ENCODE peak calls at places on chromosomes 1 and 21, in four cellular contexts. G is progenitor cell of endocrine pancreas, Z is SK-N-SH, U is WTC11. C is an unnamed sample.

GRCh38 chr1:199978408-199978940 is 49.0 kb upstream of the NR5A2 start:
- DNase-seq in U (no peak), G (no peak), Z (no peak), C (peak)

GRCh38 chr1:54347955-54348699 is 58.1 kb downstream of the SSBP3 start:
- DNase-seq in U (no peak), Z (no peak), G (no peak), C (no peak)

GRCh38 chr21:33640697-33641338 is 723 bp downstream of the CRYZL1 start:
- DNase-seq in U (no peak), Z (peak), G (no peak), C (peak)

GRCh38 chr1:1916882-1917281 is 1.8 kb downstream of the CALML6 start:
- DNase-seq in Z (no peak), U (no peak), G (no peak), C (peak)

GRCh38 chr1:101165944-101166343 is 70.9 kb upstream of the S1PR1 start:
- DNase-seq in G (no peak), Z (no peak), U (no peak), C (no peak)

GRCh38 chr1:156144747-156145146 is 8.6 kb upstream of the SEMA4A start:
- DNase-seq in Z (no peak), G (no peak), U (no peak), C (no peak)

GRCh38 chr21:15197696-15198095 is 132.9 kb upstream of the NRIP1 start:
- DNase-seq in U (no peak), G (no peak), Z (no peak), C (no peak)

GRCh38 chr1:54456921-54457529 is 50.8 kb upstream of the SSBP3 start:
- DNase-seq in G (no peak), U (no peak), Z (no peak), C (no peak)

GRCh38 chr1:170494369-170494768 is 37.6 kb upstream of the GORAB start:
- DNase-seq in Z (no peak), U (no peak), G (no peak), C (no peak)

GRCh38 chr1:37807220-37807554 is 403 bp upstream of the C1orf122 start:
- DNase-seq in Z (peak), U (no peak), G (no peak), C (no peak)

GRCh38 chr1:37807555-37808368 is at the start of the genes C1orf122 and YRDC:
- DNase-seq in Z (peak), G (peak), U (peak), C (peak)

GRCh38 chr1:37811027-37811655 is 3.1 kb upstream of the YRDC start:
- DNase-seq in U (peak), G (peak), Z (peak), C (peak)

GRCh38 chr1:37809942-37810341 is 1.9 kb upstream of the YRDC start:
- DNase-seq in U (no peak), Z (no peak), G (no peak), C (no peak)

DNA sequence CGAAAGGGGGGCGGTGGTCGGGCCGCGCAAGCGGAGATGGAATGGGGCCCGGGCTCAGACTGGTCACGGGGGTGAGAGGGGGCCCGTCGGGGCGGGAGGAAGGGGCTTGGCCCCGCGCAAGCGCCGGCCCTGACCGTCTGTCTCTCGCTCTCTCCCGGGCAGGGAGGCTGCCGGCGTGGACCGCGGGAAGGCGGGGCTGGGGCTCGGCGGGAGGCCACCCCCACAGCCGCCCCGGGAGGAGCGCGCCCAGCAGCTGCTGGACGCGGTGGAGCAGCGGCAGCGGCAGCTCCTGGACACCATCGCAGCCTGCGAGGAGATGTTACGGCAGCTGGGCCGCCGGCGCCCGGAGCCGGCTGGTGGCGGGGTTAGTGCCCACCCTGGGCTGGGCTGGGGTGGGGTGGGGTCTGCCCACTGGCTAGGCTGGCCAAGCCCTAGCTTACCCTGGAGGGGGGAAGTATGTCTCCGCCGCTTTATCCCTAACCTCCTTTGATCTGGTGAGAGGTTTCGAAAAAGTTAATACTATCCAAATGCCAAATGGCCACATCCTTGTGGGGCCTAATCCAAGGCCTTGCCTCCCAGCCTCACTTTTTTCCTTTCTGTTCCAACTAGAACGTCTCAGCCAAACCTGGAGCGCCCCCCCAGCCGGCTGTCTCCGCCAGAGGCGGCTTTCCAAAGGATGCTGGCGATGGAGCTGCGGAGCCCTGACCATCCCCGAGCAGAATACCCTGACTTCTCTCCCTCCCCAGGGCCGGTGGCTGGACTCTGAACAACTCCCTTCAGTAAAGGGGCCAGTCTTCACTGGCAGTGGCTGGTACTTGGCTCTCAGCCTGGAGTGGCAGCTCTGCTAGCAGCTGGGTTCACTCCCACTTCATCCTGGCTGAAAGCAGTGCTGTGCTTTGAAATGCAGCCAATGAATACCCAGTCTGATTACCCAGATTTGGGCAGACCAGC is 636 bp upstream of the YRDC start:
- DNase-seq in G (peak), U (peak), Z (peak), C (peak)
- TF ChIP-seq CTCF in G (no peak), U (no peak), Z (no peak), C (peak)

GRCh38 chr1:113975211-113975895 is 3.9 kb upstream of the OLFML3 start:
- DNase-seq in G (no peak), Z (no peak), U (no peak), C (no peak)

GRCh38 chr1:113980120-113980519 is 846 bp downstream of the OLFML3 start:
- DNase-seq in U (no peak), Z (no peak), G (no peak), C (peak)

GRCh38 chr1:113972954-113973353 is 6.3 kb upstream of the OLFML3 start:
- DNase-seq in G (no peak), Z (no peak), U (no peak), C (no peak)

GRCh38 chr1:113978863-113979702 is at the start of gene OLFML3:
- DNase-seq in U (peak), G (peak), Z (peak), C (peak)

GRCh38 chr1:113976609-113977278 is 2.5 kb upstream of the OLFML3 start:
- DNase-seq in G (no peak), Z (peak), U (no peak), C (no peak)
- TF ChIP-seq CTCF in G (peak), Z (peak), U (peak), C (peak)

DNA sequence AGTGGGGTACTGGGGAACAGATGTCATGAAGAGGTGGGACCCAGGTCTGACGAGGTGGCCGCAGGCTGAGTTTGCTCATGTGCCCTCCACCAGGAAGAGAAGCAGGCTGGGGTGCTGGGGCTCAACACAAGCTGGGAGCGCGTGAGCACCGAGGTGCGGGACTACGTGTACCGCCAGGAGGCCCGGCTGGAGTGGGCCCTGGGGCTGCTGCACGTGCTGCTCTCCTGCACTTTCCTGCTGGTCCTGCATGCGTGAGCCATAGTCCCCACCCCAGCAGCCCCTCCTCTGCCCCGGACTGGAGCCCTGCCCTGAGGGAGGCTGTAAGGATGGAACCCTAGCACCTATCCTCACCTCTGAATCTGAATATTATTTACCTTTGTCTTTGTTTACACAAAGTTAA is 7.9 kb upstream of the ADAM15 start:
- DNase-seq in G (no peak), Z (no peak), U (no peak), C (no peak)
- TF ChIP-seq CTCF in G (no peak), Z (no peak), U (no peak), C (no peak)

GRCh38 chr1:171741872-171742576 is at the start of gene VAMP4:
- DNase-seq in Z (peak), G (peak), U (peak), C (peak)

GRCh38 chr1:171742577-171742922 is 685 bp upstream of the VAMP4 start:
- DNase-seq in Z (peak), G (no peak), U (peak), C (peak)

GRCh38 chr1:171740356-171740863 is 1.5 kb downstream of the VAMP4 start:
- DNase-seq in Z (no peak), G (no peak), U (no peak), C (no peak)

GRCh38 chr1:171740987-171741871 is 636 bp downstream of the VAMP4 start:
- DNase-seq in G (no peak), U (no peak), Z (peak), C (peak)

GRCh38 chr1:171743014-171743870 is 1.4 kb upstream of the VAMP4 start:
- DNase-seq in U (no peak), G (no peak), Z (no peak), C (no peak)
- TF ChIP-seq CTCF in U (no peak), G (no peak), Z (no peak), C (no peak)